ENCODE peak calls at places on chromosome 10, in five cellular contexts. A is posterior cingulate gyrus; Y is NCI-H2029 treated with DMSO at 0.1 percent for 48 hours; X is activated naive CD4-positive, alpha-beta T cell; Q is heart right ventricle. C is an unnamed sample.

GRCh38 chr10:34587002-34587740 is 227.9 kb downstream of the PARD3 start:
- DNase-seq in A (no peak), Y (no peak), X (no peak), Q (no peak), C (no peak)

GRCh38 chr10:4255751-4256150 is 470.7 kb upstream of the KLF6 start:
- DNase-seq in A (no peak), Y (no peak), X (no peak), Q (no peak), C (no peak)

GRCh38 chr10:132173185-132173584 is 13.6 kb upstream of the DPYSL4 start:
- DNase-seq in A (no peak), Y (no peak), X (no peak), Q (no peak), C (no peak)

GRCh38 chr10:42963302-42963701 is 113.6 kb upstream of the RET start:
- DNase-seq in A (no peak), Y (no peak), X (no peak), Q (no peak), C (no peak)

GRCh38 chr10:130748409-130749057 is 563.0 kb downstream of the TCERG1L start:
- DNase-seq in A (no peak), Y (no peak), X (no peak), Q (no peak), C (no peak)

GRCh38 chr10:72746606-72747357 is 54.8 kb downstream of the MCU start:
- DNase-seq in A (no peak), Y (no peak), X (no peak), Q (no peak), C (no peak)

GRCh38 chr10:49605939-49606509 is 4.1 kb upstream of the SLC18A3 start:
- DNase-seq in A (no peak), Y (no peak), X (no peak), Q (no peak), C (peak)

GRCh38 chr10:32149257-32149955 is 93.2 kb upstream of the KIF5B start:
- DNase-seq in A (no peak), Y (no peak), X (no peak), Q (no peak), C (no peak)

GRCh38 chr10:8361510-8361844 is 307.0 kb downstream of the GATA3 start:
- DNase-seq in A (no peak), Y (no peak), X (no peak), Q (no peak), C (no peak)

GRCh38 chr10:100655760-100656421 is 89.5 kb upstream of the PAX2 start:
- DNase-seq in A (no peak), Y (no peak), X (no peak), Q (no peak), C (no peak)

GRCh38 chr10:68559872-68560200 is 301 bp upstream of the TET1 start:
- DNase-seq in A (no peak), Y (no peak), X (no peak), Q (no peak), C (no peak)

GRCh38 chr10:58512470-58513188 is at the start of gene BICC1:
- DNase-seq in A (peak), Y (peak), X (no peak), Q (peak), C (no peak)

C was measured in natural killer cell.